ENCODE peak calls at places on chromosome 20, in nine cellular contexts. S is uterus; X is SJSA1; P is aorta; Z is prostate gland; R is CD8-positive, alpha-beta T cell; D is cardiac muscle cell; Y is SJCRH30; L is fibroblast of lung. V is an unnamed sample. For H3K4me1, the result is how much of the 10 kb centered on the place peaks cover.

GRCh38 chr20:52193133-52193532 is 1.6 kb upstream of the ZFP64 start:
- DNase-seq in S (no peak), X (no peak), P (no peak), Z (no peak), R (no peak), D (peak), Y (no peak), L (no peak), V (no peak)

GRCh38 chr20:42963796-42964195 is 225.9 kb downstream of the PTPRT start:
- DNase-seq in S (no peak), X (no peak), P (no peak), Z (no peak), R (no peak), D (no peak), Y (no peak), L (no peak), V (no peak)

GRCh38 chr20:45968801-45969711 is 2.9 kb downstream of the ZNF335 start:
- DNase-seq in S (no peak), X (peak), P (peak), Z (no peak), R (no peak), D (no peak), Y (no peak), L (peak), V (no peak)

GRCh38 chr20:49636447-49636846 is 68.5 kb upstream of the PTGIS start:
- DNase-seq in S (no peak), X (no peak), P (no peak), Z (no peak), R (no peak), D (no peak), Y (no peak), L (no peak), V (no peak)

GRCh38 chr20:51678041-51678697 is 90.0 kb downstream of the ATP9A start:
- DNase-seq in S (peak), X (no peak), P (peak), Z (peak), R (no peak), D (no peak), Y (no peak), L (peak), V (no peak)

GRCh38 chr20:64256282-64256947 is 867 bp downstream of the PCMTD2 start:
- DNase-seq in S (no peak), X (no peak), P (no peak), Z (no peak), R (no peak), D (peak), Y (no peak), L (no peak), V (no peak)

GRCh38 chr20:8654486-8654885 is 414.4 kb upstream of the PLCB4 start:
- DNase-seq in S (no peak), X (no peak), P (no peak), Z (no peak), R (no peak), D (no peak), Y (no peak), L (no peak), V (no peak)

GRCh38 chr20:13220857-13221297 is at the start of gene ISM1:
- DNase-seq in S (peak), X (no peak), P (peak), Z (no peak), R (peak), D (peak), Y (no peak), L (peak), V (no peak)

GRCh38 chr20:58996226-58996611 is 10.8 kb downstream of the CTSZ start:
- DNase-seq in S (no peak), X (no peak), P (peak), Z (no peak), R (no peak), D (no peak), Y (no peak), L (no peak), V (no peak)

GRCh38 chr20:21809961-21810523 is 104.6 kb downstream of the PAX1 start:
- DNase-seq in S (no peak), X (no peak), P (no peak), Z (no peak), R (no peak), D (no peak), Y (no peak), L (no peak), V (no peak)

GRCh38 chr20:44104807-44105517 is 82.0 kb downstream of the JPH2 start:
- DNase-seq in S (peak), X (no peak), P (no peak), Z (peak), R (no peak), D (peak), Y (peak), L (peak), V (no peak)

GRCh38 chr20:35223941-35224340 is 2.5 kb upstream of the MMP24 start:
- DNase-seq in S (no peak), X (no peak), P (no peak), Z (no peak), R (no peak), D (no peak), Y (no peak), L (no peak), V (no peak)

GRCh38 chr20:35226126-35226774 is at the start of gene MMP24:
- DNase-seq in S (no peak), X (no peak), P (no peak), Z (no peak), R (no peak), D (no peak), Y (no peak), L (no peak), V (no peak)

GRCh38 chr20:35224536-35224935 is 2.0 kb upstream of the MMP24 start:
- DNase-seq in S (no peak), X (no peak), P (no peak), Z (no peak), R (no peak), D (no peak), Y (no peak), L (no peak), V (no peak)

GRCh38 chr20:35225319-35226125 is 968 bp upstream of the MMP24 start:
- DNase-seq in S (no peak), X (no peak), P (no peak), Z (no peak), R (no peak), D (no peak), Y (no peak), L (no peak), V (no peak)

DNA sequence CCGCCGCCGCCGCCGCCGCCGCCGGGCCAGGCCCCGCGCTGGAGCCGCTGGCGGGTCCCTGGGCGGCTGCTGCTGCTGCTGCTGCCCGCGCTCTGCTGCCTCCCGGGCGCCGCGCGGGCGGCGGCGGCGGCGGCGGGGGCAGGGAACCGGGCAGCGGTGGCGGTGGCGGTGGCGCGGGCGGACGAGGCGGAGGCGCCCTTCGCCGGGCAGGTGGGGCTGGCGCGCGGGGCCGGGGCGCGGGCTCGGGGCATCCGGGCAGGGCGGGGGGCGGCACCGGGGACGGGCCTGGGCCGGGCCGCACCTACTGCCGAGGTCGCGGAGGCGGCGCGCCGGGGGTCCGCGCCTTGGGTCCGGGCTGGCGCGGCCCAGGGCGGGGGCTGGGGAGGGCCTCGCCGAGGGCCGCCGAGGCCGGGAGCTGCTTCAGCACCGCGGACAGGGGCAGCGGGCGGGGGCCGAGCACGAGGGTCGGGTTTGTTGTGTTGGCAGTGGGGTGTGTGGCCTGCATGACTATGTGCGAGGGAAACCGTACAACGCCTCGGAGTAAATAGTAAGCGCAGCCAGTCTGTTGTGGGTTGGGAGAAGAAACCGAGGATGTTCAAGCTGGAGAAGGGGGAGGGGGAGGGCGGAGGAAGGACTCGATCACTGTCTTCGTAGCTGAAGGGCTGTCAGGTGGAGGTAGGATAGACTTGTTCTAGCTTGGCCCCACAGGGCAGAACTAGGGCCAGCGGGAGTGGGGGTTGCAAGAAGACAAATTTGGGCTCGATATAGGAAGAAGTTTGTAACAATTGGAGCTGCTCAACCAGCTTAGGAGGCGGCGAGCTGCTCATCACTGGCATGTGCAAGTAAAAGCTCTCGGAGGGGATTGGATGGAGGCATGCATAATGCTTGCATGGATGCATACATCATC is 538 bp downstream of the MMP24 start:
- DNase-seq in S (peak), X (peak), P (peak), Z (no peak), R (peak), D (peak), Y (peak), L (peak), V (no peak)
- H3K4me1 ChIP-seq in S (under half), X (under half), P (under half), Z (under half), R (under half), D (under half), Y (under half), L (under half), V (under half)

GRCh38 chr20:11891081-11891826 is 26.4 kb upstream of the BTBD3 start:
- DNase-seq in S (peak), X (peak), P (peak), Z (peak), R (no peak), D (peak), Y (peak), L (peak), V (no peak)
- H3K4me3 ChIP-seq in S (peak), X (peak), P (peak), Z (peak), R (peak), D (peak), Y (peak), L (peak), V (peak)

GRCh38 chr20:54468082-54468481 is 7.3 kb upstream of the DOK5 start:
- DNase-seq in S (no peak), X (peak), P (no peak), Z (no peak), R (no peak), D (no peak), Y (no peak), L (peak), V (no peak)
- H3K27ac ChIP-seq in S (no peak), X (no peak), P (no peak), Z (no peak), R (no peak), D (no peak), Y (no peak), L (no peak), V (no peak)

DNA sequence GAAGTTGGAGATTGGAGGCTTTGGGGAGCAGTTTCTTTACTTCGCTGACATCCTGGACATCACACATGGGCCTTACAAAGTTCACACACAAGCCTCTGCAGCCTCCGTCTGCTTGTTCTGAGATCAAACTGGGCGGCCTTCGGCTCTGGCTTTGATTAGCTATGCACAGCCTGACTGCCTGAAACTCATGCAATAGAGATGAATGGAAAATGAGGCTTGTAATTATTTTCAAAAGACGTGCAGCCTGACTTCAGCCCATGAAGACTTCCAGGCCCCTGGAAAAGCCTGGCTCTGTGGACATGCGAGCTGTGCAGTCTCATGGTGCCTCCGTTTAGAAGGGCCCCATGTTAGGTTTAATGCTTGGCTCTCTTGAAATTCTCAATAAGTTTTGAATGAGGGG is 480.5 kb upstream of the SULF2 start:
- DNase-seq in S (no peak), X (no peak), P (no peak), Z (no peak), R (no peak), D (no peak), Y (no peak), L (no peak), V (no peak)
- H3K4me1 ChIP-seq in S (under half), X (under half), P (under half), Z (under half), R (under half), D (under half), Y (under half), L (under half), V (under half)

GRCh38 chr20:32449890-32450401 is 91.8 kb downstream of the ASXL1 start:
- DNase-seq in S (no peak), X (no peak), P (peak), Z (no peak), R (no peak), D (no peak), Y (no peak), L (no peak), V (no peak)
- H3K4me3 ChIP-seq in S (no peak), X (no peak), P (no peak), Z (no peak), R (no peak), D (no peak), Y (no peak), L (no peak), V (no peak)

DNA sequence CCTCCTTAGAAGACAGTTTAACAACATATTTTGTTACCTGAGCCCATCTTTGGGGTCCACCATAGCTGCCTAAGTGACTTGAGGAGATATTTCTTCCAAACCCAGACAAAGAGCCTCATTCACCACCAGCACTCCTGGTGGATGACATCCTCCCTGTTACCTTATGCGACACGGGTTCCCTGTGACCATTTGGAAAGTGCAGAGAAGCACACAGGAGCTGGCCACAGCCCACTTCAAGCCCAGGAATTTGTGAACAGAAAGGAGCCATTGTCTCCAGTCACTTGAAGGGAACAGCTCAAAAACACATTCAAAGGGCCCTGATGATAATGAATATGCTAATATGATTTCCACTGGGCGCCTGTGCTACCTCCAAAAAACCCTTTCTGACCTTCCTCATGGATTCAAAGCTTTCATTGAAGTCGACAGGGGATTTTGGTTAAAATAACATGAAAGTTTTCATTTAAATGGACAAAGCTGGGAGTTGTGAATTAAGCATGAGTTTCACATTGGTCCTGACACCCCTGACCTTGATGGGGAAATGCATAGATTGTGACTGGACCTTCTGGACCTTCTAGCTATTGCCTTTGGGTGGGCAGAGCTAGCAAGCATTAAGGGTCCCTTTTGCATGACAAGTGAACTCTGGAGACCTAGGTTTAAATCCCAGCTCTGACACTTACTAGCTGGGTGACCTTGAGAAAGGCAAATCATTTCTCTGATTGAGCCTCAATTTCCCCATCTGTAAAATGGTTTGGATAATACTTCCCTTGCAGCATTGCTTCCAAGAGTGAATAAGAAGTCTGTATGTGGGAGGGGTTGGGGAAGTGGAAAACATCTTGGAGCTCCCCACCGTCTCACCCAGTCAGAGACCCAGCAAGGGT is 83.3 kb upstream of the SIRPA start:
- DNase-seq in S (no peak), X (peak), P (no peak), Z (no peak), R (no peak), D (no peak), Y (peak), L (peak), V (no peak)
- H3K27ac ChIP-seq in S (no peak), X (peak), P (peak), Z (peak), R (no peak), D (no peak), Y (no peak), L (no peak), V (no peak)

GRCh38 chr20:1094706-1095220 is 23.6 kb upstream of the PSMF1 start:
- DNase-seq in S (no peak), X (no peak), P (no peak), Z (no peak), R (no peak), D (no peak), Y (no peak), L (no peak), V (no peak)
- H3K4me1 ChIP-seq in S (under half), X (under half), P (under half), Z (under half), R (under half), D (under half), Y (under half), L (under half), V (under half)

V was measured in iPS DF 6.9.